ENCODE peak calls at places on chromosomes 16 and 17, in six cellular contexts. Y is breast epithelium, G is A549, X is body of pancreas, U is tibial nerve, H is right lobe of liver. M is an unnamed sample.

GRCh38 chr17:6365187-6365943 is 69.6 kb downstream of the AIPL1 start:
- DNase-seq in G (peak), U (no peak), X (no peak), H (no peak), Y (no peak), M (peak)

GRCh38 chr16:25834101-25834500 is 142.3 kb downstream of the HS3ST4 start:
- DNase-seq in Y (no peak), X (no peak), U (no peak), H (no peak), G (no peak), M (no peak)

GRCh38 chr17:79748296-79749099 is 17.8 kb downstream of the ENPP7 start:
- DNase-seq in H (no peak), Y (no peak), U (no peak), X (no peak), G (no peak), M (no peak)

GRCh38 chr17:62085511-62086408 is 20.7 kb upstream of the MED13 start:
- DNase-seq in X (no peak), Y (no peak), G (no peak), H (no peak), U (no peak), M (no peak)

GRCh38 chr17:72518810-72519597 is 398.2 kb downstream of the SOX9 start:
- DNase-seq in X (peak), H (no peak), G (peak), Y (no peak), U (no peak), M (no peak)

GRCh38 chr17:67386965-67387551 is 10.0 kb downstream of the PITPNC1 start:
- DNase-seq in G (peak), U (no peak), Y (no peak), X (peak), H (no peak), M (no peak)

GRCh38 chr16:82917886-82918595 is 291.3 kb downstream of the CDH13 start:
- DNase-seq in X (no peak), G (no peak), H (no peak), U (no peak), Y (no peak), M (no peak)

GRCh38 chr17:75060434-75061054 is 13.5 kb downstream of the KCTD2 start:
- DNase-seq in U (no peak), G (no peak), X (no peak), Y (no peak), H (no peak), M (no peak)

GRCh38 chr16:69234460-69234859 is 47.5 kb downstream of the SNTB2 start:
- DNase-seq in Y (no peak), X (no peak), U (no peak), G (no peak), H (no peak), M (no peak)

GRCh38 chr17:59427996-59428395 is 96.5 kb downstream of the YPEL2 start:
- DNase-seq in H (no peak), Y (no peak), G (no peak), X (no peak), U (no peak), M (no peak)

GRCh38 chr16:17275989-17276530 is 194.7 kb downstream of the XYLT1 start:
- DNase-seq in H (no peak), Y (no peak), G (no peak), U (no peak), X (no peak), M (no peak)

GRCh38 chr17:61399131-61400057 is at the start of gene TBX2:
- DNase-seq in X (peak), H (peak), U (peak), Y (peak), G (peak), M (no peak)

GRCh38 chr17:68288804-68289203 is 2.1 kb downstream of the SLC16A6 start:
- DNase-seq in Y (no peak), G (no peak), H (no peak), X (no peak), U (no peak), M (no peak)

GRCh38 chr17:62703269-62703775 is 75.9 kb downstream of the MRC2 start:
- DNase-seq in U (no peak), X (peak), G (peak), Y (peak), H (no peak), M (no peak)

GRCh38 chr16:3454631-3455147 is 11.2 kb downstream of the NAA60 start:
- DNase-seq in Y (no peak), U (no peak), G (no peak), X (no peak), H (no peak), M (peak)

GRCh38 chr17:36728030-36728991 is 126.9 kb downstream of the MRM1 start:
- DNase-seq in U (no peak), G (no peak), X (no peak), H (no peak), Y (no peak), M (no peak)

GRCh38 chr16:73231969-73232554 is 184.1 kb upstream of the ZFHX3 start:
- DNase-seq in G (no peak), H (no peak), U (no peak), Y (no peak), X (peak), M (no peak)

GRCh38 chr17:75219815-75220214 is 14.3 kb downstream of the NUP85 start:
- DNase-seq in X (no peak), U (no peak), H (no peak), Y (no peak), G (no peak), M (no peak)

GRCh38 chr17:62718420-62718819 is 89.7 kb downstream of the MARCHF10 start:
- DNase-seq in X (no peak), H (no peak), U (no peak), Y (no peak), G (no peak), M (no peak)

GRCh38 chr17:57892820-57893595 is 43.2 kb upstream of the MRPS23 start:
- DNase-seq in U (peak), G (peak), Y (peak), H (peak), X (peak), M (peak)

GRCh38 chr17:32111141-32111771 is 31.0 kb upstream of the RHOT1 start:
- DNase-seq in Y (no peak), U (peak), X (peak), G (no peak), H (no peak), M (peak)

GRCh38 chr16:19913306-19913717 is 28.7 kb upstream of the GPRC5B start:
- DNase-seq in Y (no peak), G (no peak), H (no peak), X (no peak), U (no peak), M (no peak)

GRCh38 chr16:4850211-4850610 is 2.9 kb downstream of the UBN1 start:
- DNase-seq in G (no peak), X (no peak), Y (no peak), U (no peak), H (no peak), M (peak)

GRCh38 chr16:76964464-76965154 is 226.4 kb upstream of the MON1B start:
- DNase-seq in Y (no peak), X (no peak), G (no peak), U (no peak), H (peak), M (no peak)

GRCh38 chr17:43619696-43620095 is 42.0 kb downstream of the MEOX1 start:
- DNase-seq in G (no peak), Y (no peak), H (no peak), U (no peak), X (no peak), M (no peak)

DNA sequence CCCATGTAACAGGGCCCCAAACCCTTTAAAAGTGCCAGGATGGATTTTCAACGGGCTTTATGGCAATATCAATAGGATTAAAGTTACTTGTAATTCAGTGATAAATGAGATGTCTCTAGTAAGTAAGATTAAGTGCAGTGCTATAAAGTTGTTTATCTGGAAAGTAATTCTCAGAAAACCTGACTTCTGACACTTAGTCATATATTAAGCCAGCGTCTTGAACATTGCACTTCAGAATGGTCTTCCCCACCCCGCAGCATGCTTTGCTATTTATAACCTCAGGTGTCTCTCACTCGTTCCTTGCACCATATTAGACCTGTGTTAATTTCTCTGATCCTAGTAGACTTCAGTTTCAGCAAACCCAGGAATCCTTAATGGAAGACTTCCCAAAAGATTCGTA is 2.1 kb upstream of the MAF start:
- DNase-seq in Y (no peak), G (no peak), H (no peak), U (no peak), X (no peak), M (no peak)
- H3K4me3 ChIP-seq in Y (peak), G (no peak), H (peak), U (peak), X (no peak), M (no peak)

GRCh38 chr16:87957296-87958069 is 6.2 kb downstream of the BANP start:
- DNase-seq in X (no peak), G (no peak), Y (no peak), H (no peak), U (no peak), M (no peak)
- TF ChIP-seq POLR2A in X (no peak), G (no peak), Y (no peak), H (no peak), U (no peak), M (no peak)

GRCh38 chr17:82449136-82449882 is 1.2 kb downstream of the CYBC1 start:
- DNase-seq in Y (no peak), H (peak), X (no peak), U (no peak), G (no peak), M (no peak)
- TF ChIP-seq CTCF in Y (no peak), H (no peak), X (no peak), U (no peak), G (no peak), M (no peak)

DNA sequence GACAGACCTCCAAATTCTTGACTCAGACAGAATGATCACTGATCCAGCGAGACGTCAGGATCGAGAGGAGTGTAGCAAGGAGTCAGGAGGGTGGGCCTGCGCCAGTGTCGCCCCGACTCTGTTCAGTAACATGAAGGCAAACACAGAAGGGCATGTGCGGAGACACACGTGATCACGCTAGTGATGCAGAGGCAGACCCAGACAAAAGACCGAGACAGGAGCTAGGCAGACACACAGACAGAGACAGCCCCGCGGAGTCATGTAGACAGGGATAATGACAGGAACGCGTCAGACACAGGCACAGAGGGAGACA is 7.2 kb downstream of the KDM6B start:
- DNase-seq in G (no peak), X (no peak), U (no peak), Y (no peak), H (no peak), M (no peak)
- H3K4me3 ChIP-seq in G (peak), X (no peak), U (peak), Y (peak), H (peak), M (no peak)